ENCODE peak calls at places on chromosomes 12 and 14, in six cellular contexts. Y is MCF 10A, O is foreskin fibroblast, J is cardiac muscle cell, L is left ventricle myocardium inferior, D is AG04450. Z is an unnamed sample.

GRCh38 chr12:54704187-54704586 is 56.0 kb upstream of the DCD start:
- DNase-seq in O (no peak), D (no peak), Y (no peak), J (no peak), L (no peak), Z (no peak)

GRCh38 chr14:96827310-96827709 is 30.1 kb downstream of the VRK1 start:
- DNase-seq in O (no peak), Y (no peak), D (no peak), L (no peak), J (no peak), Z (no peak)

GRCh38 chr12:50641566-50641965 is 122.3 kb upstream of the ATF1 start:
- DNase-seq in O (no peak), Y (no peak), J (no peak), L (no peak), D (no peak), Z (no peak)

GRCh38 chr12:39235990-39236767 is 206.7 kb downstream of the KIF21A start:
- DNase-seq in D (no peak), J (peak), Y (peak), L (no peak), O (no peak), Z (no peak)

GRCh38 chr12:89947437-89948265 is 239.0 kb upstream of the ATP2B1 start:
- DNase-seq in D (peak), O (peak), J (peak), L (no peak), Y (peak), Z (no peak)

GRCh38 chr14:50533314-50533705 is 941 bp upstream of the MAP4K5 start:
- DNase-seq in D (no peak), Y (no peak), O (no peak), L (no peak), J (no peak), Z (no peak)

GRCh38 chr12:118344829-118345228 is 27.9 kb downstream of the TAOK3 start:
- DNase-seq in D (no peak), Y (no peak), J (no peak), O (no peak), L (no peak), Z (no peak)

GRCh38 chr14:100317897-100318808 is 5.0 kb upstream of the SLC25A47 start:
- DNase-seq in O (peak), J (peak), Y (no peak), L (peak), D (no peak), Z (peak)

GRCh38 chr12:18683603-18684002 is 54.2 kb downstream of the PLCZ1 start:
- DNase-seq in L (no peak), D (no peak), J (peak), O (no peak), Y (peak), Z (no peak)

DNA sequence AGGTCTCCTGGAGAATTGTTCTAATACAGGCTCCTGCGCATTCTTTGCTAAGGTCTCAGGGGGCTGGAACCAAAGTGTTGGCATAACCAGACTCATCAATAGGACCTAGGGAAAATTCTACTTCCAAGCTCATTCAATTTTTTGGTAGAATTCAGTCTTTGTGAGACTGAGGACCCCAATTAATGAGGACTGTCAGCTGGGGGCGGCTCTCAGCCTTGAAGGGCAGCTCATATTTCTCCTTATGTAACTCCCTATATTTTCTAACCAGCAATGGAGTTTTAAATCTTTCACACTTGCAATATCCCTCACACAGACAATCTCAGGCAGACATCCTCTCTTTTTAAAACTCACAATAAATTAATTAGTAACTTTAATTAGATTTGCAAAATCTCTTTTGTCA is 476.4 kb upstream of the LRFN5 start:
- DNase-seq in D (no peak), Y (no peak), O (no peak), J (no peak), L (no peak), Z (no peak)
- TF ChIP-seq CTCF in D (no peak), Y (no peak), O (no peak), J (no peak), L (no peak), Z (peak)

GRCh38 chr14:90942511-90942910 is 117.9 kb downstream of the RPS6KA5 start:
- DNase-seq in J (no peak), D (no peak), Y (no peak), O (no peak), L (no peak), Z (no peak)

GRCh38 chr14:90938615-90939014 is 121.8 kb downstream of the RPS6KA5 start:
- DNase-seq in J (no peak), Y (no peak), L (no peak), O (no peak), D (no peak), Z (no peak)

GRCh38 chr14:90940318-90940962 is 120.0 kb downstream of the RPS6KA5 start:
- DNase-seq in Y (no peak), J (no peak), L (no peak), O (no peak), D (no peak), Z (no peak)

GRCh38 chr14:90941705-90942104 is 118.7 kb downstream of the RPS6KA5 start:
- DNase-seq in L (no peak), O (no peak), J (no peak), D (no peak), Y (no peak), Z (no peak)

DNA sequence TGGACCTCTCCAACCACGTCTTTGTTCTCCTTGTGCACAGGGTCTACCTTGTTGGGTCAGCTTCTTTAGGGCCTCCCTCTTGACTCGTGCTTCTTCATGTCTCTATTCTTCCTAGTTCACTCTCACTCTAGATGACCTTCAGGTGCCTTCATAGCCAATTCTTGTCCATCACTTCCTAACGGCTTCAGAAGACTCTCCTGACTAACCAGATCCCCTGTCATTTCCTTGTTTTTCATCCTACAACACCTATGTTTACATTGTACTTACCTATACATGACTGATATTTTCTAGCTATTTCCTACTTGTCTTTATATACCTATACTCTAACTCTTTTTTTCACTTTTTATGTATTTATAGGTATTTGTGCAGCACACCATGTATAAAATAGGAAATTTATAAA is 117.1 kb downstream of the RPS6KA5 start:
- DNase-seq in D (no peak), Y (no peak), J (no peak), L (no peak), O (no peak), Z (no peak)
- TF ChIP-seq CTCF in D (no peak), Y (no peak), J (no peak), L (no peak), O (no peak), Z (no peak)

GRCh38 chr12:26275313-26276257 is 80.2 kb downstream of the SSPN start:
- DNase-seq in L (no peak), Y (no peak), O (peak), D (no peak), J (peak), Z (no peak)

GRCh38 chr12:26271889-26272492 is 76.6 kb downstream of the SSPN start:
- DNase-seq in J (peak), Y (peak), O (peak), L (peak), D (peak), Z (no peak)

GRCh38 chr12:26276709-26277108 is 81.3 kb downstream of the SSPN start:
- DNase-seq in J (no peak), O (peak), L (no peak), Y (no peak), D (no peak), Z (no peak)

GRCh38 chr12:26273811-26274210 is 78.4 kb downstream of the SSPN start:
- DNase-seq in L (peak), O (no peak), Y (no peak), J (no peak), D (no peak), Z (no peak)

DNA sequence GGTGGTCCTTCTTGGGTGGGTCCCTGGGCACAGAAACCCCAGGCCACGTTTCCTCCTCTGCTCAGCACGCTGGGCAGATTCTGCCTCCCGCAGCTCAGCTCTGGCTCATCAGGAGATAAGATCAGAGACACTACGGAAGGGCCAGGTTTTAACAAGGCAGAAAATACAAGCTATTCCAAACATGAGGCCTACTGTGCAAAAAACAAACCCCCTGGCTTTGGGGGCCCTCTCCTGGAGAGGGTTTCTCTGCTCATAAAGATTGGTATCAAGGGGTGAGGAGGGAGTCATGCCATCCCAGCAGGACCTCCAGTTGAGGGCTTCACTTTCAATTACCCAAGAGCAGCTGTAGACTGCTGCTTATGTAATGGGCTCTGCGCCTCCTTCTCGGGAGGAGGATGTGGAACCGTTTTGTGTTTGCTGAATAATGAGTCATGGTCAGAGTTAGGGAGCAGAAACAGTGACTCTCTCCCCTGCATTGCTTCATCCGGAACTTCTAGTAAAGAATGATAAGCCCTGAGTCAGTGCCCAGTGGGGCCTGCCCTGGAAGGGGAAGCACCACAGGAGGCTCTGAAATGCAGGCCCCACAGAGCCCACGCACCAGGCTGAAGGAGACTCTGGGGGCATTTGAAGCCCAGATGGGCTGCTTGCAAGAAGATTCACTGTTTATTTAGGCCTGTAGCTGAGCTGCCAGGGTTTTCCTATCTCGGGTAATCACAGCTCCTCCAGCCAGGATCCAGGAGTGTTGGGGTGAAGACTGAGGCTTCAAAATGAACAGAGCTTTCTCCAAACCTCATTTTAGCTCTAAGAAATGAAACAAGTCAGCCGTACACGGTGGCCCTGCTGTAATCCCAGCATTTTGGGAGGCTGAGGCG is 79.3 kb downstream of the SSPN start:
- DNase-seq in Y (peak), L (peak), J (peak), D (peak), O (peak), Z (no peak)
- TF ChIP-seq CTCF in Y (no peak), L (no peak), J (peak), D (peak), O (no peak), Z (no peak)

GRCh38 chr12:12819752-12820311 is 6.7 kb downstream of the DDX47 start:
- DNase-seq in Y (peak), D (peak), J (peak), O (peak), L (no peak), Z (no peak)
- TF ChIP-seq CTCF in Y (no peak), D (peak), J (no peak), O (no peak), L (no peak), Z (no peak)

DNA sequence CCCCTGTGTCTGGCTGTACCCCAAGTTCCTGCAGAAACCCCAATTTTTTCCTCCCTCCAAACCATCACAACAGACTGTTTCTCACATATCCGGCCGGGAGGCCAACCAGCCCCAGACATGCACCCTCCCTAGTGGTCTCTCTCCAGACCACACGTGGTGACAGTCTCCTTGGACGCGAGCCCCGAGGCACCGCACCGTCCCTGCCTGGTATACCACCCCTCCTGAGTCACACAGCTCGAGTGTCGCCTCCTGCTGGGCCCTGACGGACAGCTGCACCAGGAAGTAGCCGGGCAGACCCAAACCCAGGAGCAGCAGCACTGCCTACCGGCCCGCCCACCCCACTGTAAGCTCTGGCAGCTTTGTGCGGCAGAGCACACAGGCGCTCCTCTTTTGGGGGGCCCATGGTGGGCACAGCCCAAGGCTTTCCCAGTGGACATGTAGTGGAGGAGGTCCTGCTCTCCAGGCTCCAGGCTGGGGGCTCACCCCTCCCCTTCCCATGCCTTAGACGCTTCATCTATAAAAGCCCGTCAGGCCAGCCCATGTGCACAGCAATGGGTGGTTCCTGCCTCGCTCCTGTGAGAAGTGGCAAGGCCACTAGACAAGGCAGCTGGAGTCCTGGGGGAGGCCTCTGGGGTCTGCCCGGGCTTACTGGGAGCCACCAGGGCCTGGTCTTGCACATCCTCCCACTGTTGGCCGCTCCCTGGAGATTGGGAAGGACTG is 97.5 kb downstream of the RFLNA start:
- DNase-seq in Y (peak), L (no peak), O (no peak), J (no peak), D (no peak), Z (no peak)
- TF ChIP-seq CTCF in Y (peak), L (peak), O (peak), J (peak), D (peak), Z (peak)

Z was measured in progenitor cell of endocrine pancreas.